ENCODE peak calls at places on chromosomes 6 and 20, in nine cellular contexts. U, A, Q, D, V, I, G, J and X are unnamed samples.
A peak's percentile ranks its signal among the peaks of the same experiment; 100 is the strongest.

GRCh38 chr6:130018830-130019795 is 732 bp downstream of the L3MBTL3 start:
- DNase-seq in D (peak; percentile 20), J (peak; percentile 58), V (no peak), I (peak; percentile 39), U (peak; percentile 56), Q (peak; percentile 19), A (peak; percentile 64), G (peak; percentile 66), X (peak; percentile 38)

GRCh38 chr6:136782021-136782770 is 10.1 kb downstream of the MAP3K5 start:
- DNase-seq in I (no peak), J (no peak), Q (peak; percentile 68), A (peak; percentile 67), U (no peak), G (no peak), D (no peak), V (no peak), X (no peak)

GRCh38 chr20:59568509-59569024 is 35.8 kb upstream of the PHACTR3 start:
- DNase-seq in A (no peak), D (no peak), J (no peak), Q (no peak), G (no peak), I (no peak), V (no peak), U (no peak), X (no peak)

GRCh38 chr6:68575765-68576439 is 59.2 kb upstream of the ADGRB3 start:
- DNase-seq in Q (peak; percentile 33), J (no peak), A (no peak), D (peak; percentile 3), U (peak; percentile 80), I (peak; percentile 75), G (peak; percentile 50), V (no peak), X (no peak)

GRCh38 chr6:166174031-166174430 is 6.4 kb upstream of the TBXT start:
- DNase-seq in U (no peak), D (no peak), I (no peak), J (no peak), Q (no peak), A (no peak), V (no peak), G (no peak), X (peak; percentile 29)

GRCh38 chr6:141548969-141549368 is 583.8 kb upstream of the GJE1 start:
- DNase-seq in I (no peak), U (no peak), D (no peak), V (no peak), G (no peak), J (no peak), Q (peak; percentile 78), A (peak; percentile 21), X (no peak)

GRCh38 chr6:78770766-78771165 is 96.6 kb upstream of the IRAK1BP1 start:
- DNase-seq in A (no peak), G (no peak), J (no peak), Q (peak; percentile 7), V (no peak), U (peak; percentile 35), D (no peak), I (no peak), X (no peak)

GRCh38 chr6:130843575-130844320 is 16.5 kb downstream of the SMLR1 start:
- DNase-seq in Q (peak; percentile 53), A (peak; percentile 55), J (peak; percentile 17), I (peak; percentile 55), V (peak; percentile 28), U (peak; percentile 72), D (no peak), G (peak; percentile 52), X (peak; percentile 19)

GRCh38 chr6:139452176-139452876 is 77.9 kb upstream of the CITED2 start:
- DNase-seq in G (no peak), V (no peak), D (peak; percentile 16), I (no peak), Q (peak; percentile 3), A (peak; percentile 26), U (no peak), J (no peak), X (no peak)

GRCh38 chr20:20204326-20204725 is 152.0 kb downstream of the CFAP61 start:
- DNase-seq in J (peak; percentile 27), U (no peak), Q (no peak), D (no peak), V (no peak), I (no peak), G (no peak), A (no peak), X (no peak)

GRCh38 chr6:144449911-144450690 is 165.0 kb downstream of the UTRN start:
- DNase-seq in J (no peak), G (no peak), D (no peak), Q (no peak), I (no peak), U (peak; percentile 5), V (no peak), A (no peak), X (no peak)

GRCh38 chr6:52535711-52536423 is 41.0 kb downstream of the TRAM2 start:
- DNase-seq in U (peak; percentile 33), I (peak; percentile 79), D (no peak), J (no peak), G (no peak), V (no peak), A (no peak), Q (no peak), X (peak; percentile 61)

GRCh38 chr20:52103469-52103910 is 88.1 kb downstream of the ZFP64 start:
- DNase-seq in G (no peak), U (peak; percentile 82), D (peak; percentile 84), J (no peak), A (peak; percentile 61), Q (no peak), I (no peak), V (no peak), X (no peak)

GRCh38 chr6:119848706-119849105 is 499.1 kb upstream of the MAN1A1 start:
- DNase-seq in J (no peak), D (no peak), G (no peak), I (no peak), V (no peak), Q (no peak), A (no peak), U (no peak), X (no peak)

GRCh38 chr6:133190912-133191311 is 50.2 kb upstream of the EYA4 start:
- DNase-seq in G (no peak), V (no peak), J (no peak), Q (no peak), A (no peak), I (no peak), D (no peak), U (no peak), X (no peak)
- H3K9me2 ChIP-seq in G (no peaks in the 10 kb centered on the region), V (no peaks in the 10 kb centered on the region), J (no peaks in the 10 kb centered on the region), Q (no peaks in the 10 kb centered on the region), A (no peaks in the 10 kb centered on the region), I (no peaks in the 10 kb centered on the region), D (no peaks in the 10 kb centered on the region), U (no peaks in the 10 kb centered on the region), X (no peaks in the 10 kb centered on the region)

GRCh38 chr6:15313367-15313766 is 67.5 kb downstream of the JARID2 start:
- DNase-seq in A (peak; percentile 34), U (no peak), I (no peak), Q (no peak), D (no peak), G (no peak), V (no peak), J (no peak), X (peak; percentile 55)

GRCh38 chr6:15308445-15309213 is 62.8 kb downstream of the JARID2 start:
- DNase-seq in J (peak; percentile 52), Q (no peak), D (no peak), I (no peak), U (no peak), V (no peak), G (no peak), A (peak; percentile 23), X (peak; percentile 40)

GRCh38 chr6:15312500-15312899 is 66.6 kb downstream of the JARID2 start:
- DNase-seq in I (no peak), U (no peak), A (peak; percentile 49), J (no peak), V (no peak), D (no peak), G (no peak), Q (peak; percentile 42), X (peak; percentile 46)

GRCh38 chr6:15310680-15311079 is 64.8 kb downstream of the JARID2 start:
- DNase-seq in A (peak; percentile 84), D (no peak), G (no peak), Q (no peak), V (no peak), U (no peak), I (no peak), J (no peak), X (no peak)

DNA sequence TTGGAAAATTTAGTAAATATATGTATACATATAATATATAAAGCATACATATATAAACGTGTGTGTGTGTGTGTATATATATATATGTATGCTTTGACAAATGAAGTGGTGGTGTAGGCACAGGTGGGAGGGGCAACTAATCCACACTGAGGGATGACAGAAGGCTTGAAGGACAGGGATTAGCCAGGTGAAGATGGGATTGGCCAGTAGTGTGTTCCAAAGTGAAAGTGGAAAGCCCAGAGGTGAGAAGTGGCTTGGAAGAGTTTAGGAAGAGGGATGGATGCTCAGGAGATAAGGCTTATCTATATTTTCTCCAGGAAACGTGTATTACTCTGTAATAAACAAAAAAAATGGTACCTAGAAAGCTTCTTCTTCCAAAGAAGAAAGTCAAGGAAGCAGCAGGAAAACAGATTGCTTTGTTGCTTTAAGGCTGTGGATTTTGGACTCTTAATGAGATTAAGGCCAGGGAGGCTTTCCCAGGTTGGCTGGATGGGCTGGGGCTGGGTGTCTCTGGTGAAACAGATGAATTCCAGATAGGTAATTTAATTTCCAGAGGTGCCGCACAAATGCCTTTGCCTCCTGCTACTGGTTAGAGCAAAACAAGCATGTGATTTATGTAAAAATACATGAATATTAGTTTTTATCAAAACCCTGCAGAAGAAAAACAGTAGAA is 63.9 kb downstream of the JARID2 start:
- DNase-seq in V (no peak), J (peak; percentile 35), G (no peak), Q (no peak), A (no peak), U (no peak), I (no peak), D (no peak), X (no peak)
- H3K79me2 ChIP-seq in V (peaks cover 69% of the 10 kb centered on the region), J (peaks cover 42% of the 10 kb centered on the region), G (peaks cover 99% of the 10 kb centered on the region), Q (peaks cover 95% of the 10 kb centered on the region), A (peaks cover 100% of the 10 kb centered on the region), U (peaks cover 100% of the 10 kb centered on the region), I (peaks cover 93% of the 10 kb centered on the region), D (peaks cover 93% of the 10 kb centered on the region), X (peaks cover 60% of the 10 kb centered on the region)

DNA sequence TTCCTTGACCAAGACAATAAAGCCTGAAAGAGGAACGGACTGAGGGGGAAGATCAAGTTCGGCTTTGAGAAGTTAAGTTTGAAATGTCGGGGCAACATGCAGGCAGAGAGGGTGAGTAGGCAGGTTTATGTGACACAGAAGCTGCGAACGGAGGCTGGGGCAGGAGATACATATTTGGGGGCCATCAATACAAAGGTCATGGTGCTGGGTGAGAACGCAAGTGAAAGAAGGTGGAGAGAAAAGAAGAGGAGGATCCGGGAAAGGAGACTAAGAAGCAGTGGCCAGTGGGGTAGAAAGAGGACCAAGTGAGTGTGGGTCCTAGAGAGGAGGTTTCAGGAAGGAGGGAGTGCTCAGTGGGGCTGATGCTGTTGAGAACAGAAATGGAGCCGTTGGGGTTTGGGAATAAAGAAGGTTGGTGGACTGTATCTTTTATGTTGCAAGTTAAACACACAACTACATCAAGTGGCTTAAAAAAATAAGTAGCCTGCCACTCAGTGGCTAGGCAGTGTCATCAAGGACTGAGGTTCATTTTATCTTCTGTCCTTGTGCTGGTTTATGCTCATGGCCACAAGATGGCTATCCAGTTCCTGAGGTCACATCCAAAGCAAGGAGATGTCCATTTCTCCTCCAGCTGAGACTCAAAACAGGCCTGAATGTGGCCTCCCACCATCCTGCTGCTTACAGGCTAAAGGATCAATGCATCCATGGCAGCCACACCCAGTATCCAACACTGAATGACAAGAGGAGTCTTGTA is 1.7 kb upstream of the BLCAP start:
- DNase-seq in I (no peak), J (no peak), V (no peak), D (no peak), A (no peak), G (no peak), Q (no peak), U (no peak), X (peak; percentile 34)
- H3K9me2 ChIP-seq in I (no peaks in the 10 kb centered on the region), J (no peaks in the 10 kb centered on the region), V (no peaks in the 10 kb centered on the region), D (no peaks in the 10 kb centered on the region), A (no peaks in the 10 kb centered on the region), G (no peaks in the 10 kb centered on the region), Q (no peaks in the 10 kb centered on the region), U (no peaks in the 10 kb centered on the region), X (no peaks in the 10 kb centered on the region)

GRCh38 chr6:149716181-149716580 is 1.7 kb downstream of the LATS1 start:
- DNase-seq in U (no peak), A (peak; percentile 36), Q (no peak), I (peak; percentile 22), D (no peak), V (no peak), J (no peak), G (no peak), X (peak; percentile 6)
- H3K79me2 ChIP-seq in U (peaks cover 77% of the 10 kb centered on the region), A (peaks cover 72% of the 10 kb centered on the region), Q (peaks cover 74% of the 10 kb centered on the region), I (peaks cover 62% of the 10 kb centered on the region), D (peaks cover 70% of the 10 kb centered on the region), V (peaks cover 72% of the 10 kb centered on the region), J (peaks cover 77% of the 10 kb centered on the region), G (peaks cover 73% of the 10 kb centered on the region), X (peaks cover 65% of the 10 kb centered on the region)